ENCODE peak calls at places on chromosomes 5 and 9, in four cellular contexts. O is iPS-NIHi11, B is AG08396, D is GM12891. V is an unnamed sample.

GRCh38 chr9:18163146-18163545 is 310.8 kb upstream of the ADAMTSL1 start:
- DNase-seq in D (no peak), B (no peak), O (no peak), V (no peak)

GRCh38 chr5:149005077-149005892 is 57.6 kb downstream of the SH3TC2 start:
- DNase-seq in B (no peak), D (no peak), O (no peak), V (no peak)

GRCh38 chr5:142495561-142495960 is 170.7 kb upstream of the SPRY4 start:
- DNase-seq in D (no peak), O (no peak), B (no peak), V (no peak)

GRCh38 chr9:127942152-127943010 is 4.7 kb upstream of the DPM2 start:
- DNase-seq in B (peak; percentile 79), O (peak; percentile 87), D (peak; percentile 69), V (no peak)

GRCh38 chr9:17725399-17726010 is 146.6 kb downstream of the SH3GL2 start:
- DNase-seq in D (no peak), B (no peak), O (no peak), V (no peak)

GRCh38 chr9:93131599-93132286 is 2.3 kb downstream of the NINJ1 start:
- DNase-seq in D (no peak), B (no peak), O (no peak), V (no peak)

GRCh38 chr5:81202652-81203051 is 30.5 kb upstream of the CKMT2 start:
- DNase-seq in D (no peak), B (no peak), O (no peak), V (no peak)

GRCh38 chr5:1792842-1793266 is 6.8 kb downstream of the MRPL36 start:
- DNase-seq in O (no peak), B (peak; percentile 52), D (peak; percentile 68), V (peak; percentile 98)

GRCh38 chr5:56934325-56934724 is 17.6 kb downstream of the MIER3 start:
- DNase-seq in O (no peak), D (no peak), B (no peak), V (no peak)

GRCh38 chr5:139660916-139661814 is 13.0 kb downstream of the CXXC5 start:
- DNase-seq in O (no peak), D (no peak), B (peak; percentile 95), V (no peak)

GRCh38 chr5:72378636-72379289 is 58.6 kb downstream of the PTCD2 start:
- DNase-seq in O (peak; percentile 42), D (no peak), B (peak; percentile 36), V (no peak)

GRCh38 chr9:71352837-71353236 is 231.4 kb upstream of the TRPM3 start:
- DNase-seq in D (no peak), B (no peak), O (no peak), V (no peak)

GRCh38 chr5:2217219-2217618 is 334.5 kb upstream of the IRX4 start:
- DNase-seq in O (no peak), D (no peak), B (no peak), V (no peak)

GRCh38 chr5:168165221-168165965 is 126.1 kb upstream of the WWC1 start:
- DNase-seq in O (peak; percentile 59), D (no peak), B (no peak), V (no peak)

GRCh38 chr5:142894749-142895148 is 124.6 kb downstream of the ARHGAP26 start:
- DNase-seq in D (no peak), B (peak; percentile 55), O (no peak), V (no peak)

GRCh38 chr5:173204185-173204979 is 30.6 kb downstream of the NKX2-5 start:
- DNase-seq in O (no peak), B (no peak), D (no peak), V (no peak)

GRCh38 chr5:141850183-141850768 is 27.9 kb downstream of the PCDH1 start:
- DNase-seq in B (peak; percentile 94), D (peak; percentile 47), O (peak; percentile 71), V (no peak)

GRCh38 chr5:95284512-95285405 is at the start of gene MCTP1:
- DNase-seq in O (peak; percentile 54), B (peak; percentile 33), D (peak; percentile 28), V (no peak)

GRCh38 chr9:130117816-130118632 is 54.2 kb upstream of the NCS1 start:
- DNase-seq in B (peak; percentile 55), O (no peak), D (no peak), V (no peak)

GRCh38 chr9:126775926-126776325 is 28.9 kb upstream of the ZBTB43 start:
- DNase-seq in O (no peak), B (no peak), D (no peak), V (no peak)

GRCh38 chr9:129763235-129763917 is 10.5 kb upstream of the PTGES start:
- DNase-seq in O (no peak), D (no peak), B (no peak), V (no peak)

GRCh38 chr9:120932086-120932818 is 5.7 kb upstream of the TRAF1 start:
- DNase-seq in B (no peak), O (no peak), D (no peak), V (no peak)

GRCh38 chr9:86282979-86283535 is 719 bp upstream of the ISCA1 start:
- DNase-seq in O (no peak), D (peak; percentile 5), B (peak; percentile 73), V (no peak)

V was measured in GM12864.